ENCODE peak calls at places on chromosomes 4 and X, in six cellular contexts. T is NCI-H1092 treated with DMSO at 0.1 percent for 48 hours, M is ELF-1, O is T-cell, Z is epithelial cell of esophagus, L is nucleus accumbens. C is an unnamed sample.

GRCh38 chr4:15895517-15895916 is 43.0 kb downstream of the FGFBP1 start:
- DNase-seq in T (no peak), M (no peak), O (no peak), Z (no peak), L (no peak), C (no peak)

GRCh38 chr4:93776386-93777080 is 52.0 kb upstream of the ATOH1 start:
- DNase-seq in T (no peak), M (no peak), O (no peak), Z (peak), L (no peak), C (no peak)

GRCh38 chrX:49977319-49978090 is 55.1 kb downstream of the CLCN5 start:
- DNase-seq in T (peak), M (peak), O (no peak), Z (no peak), L (no peak), C (no peak)

GRCh38 chrX:2967998-2968909 is 38.1 kb upstream of the ARSH start:
- DNase-seq in T (no peak), M (peak), O (no peak), Z (peak), L (peak), C (peak)

GRCh38 chr4:26762650-26763049 is 98.0 kb upstream of the STIM2 start:
- DNase-seq in T (no peak), M (no peak), O (no peak), Z (peak), L (no peak), C (no peak)

GRCh38 chr4:189785257-189785656 is 155.4 kb upstream of the FRG1 start:
- DNase-seq in T (no peak), M (peak), O (no peak), Z (no peak), L (no peak), C (peak)

GRCh38 chr4:13821522-13821921 is 194.0 kb upstream of the BOD1L1 start:
- DNase-seq in T (no peak), M (peak), O (no peak), Z (no peak), L (no peak), C (peak)

GRCh38 chr4:8274772-8275241 is 5.3 kb downstream of the HTRA3 start:
- DNase-seq in T (peak), M (peak), O (no peak), Z (peak), L (peak), C (peak)

GRCh38 chr4:142846729-142847606 is 867 bp upstream of the INPP4B start:
- DNase-seq in T (peak), M (peak), O (peak), Z (peak), L (peak), C (peak)

GRCh38 chr4:109243871-109244270 is 58.6 kb downstream of the COL25A1 start:
- DNase-seq in T (no peak), M (no peak), O (no peak), Z (no peak), L (no peak), C (no peak)